ENCODE peak calls at places on chromosomes 13 and 19, in four cellular contexts. One of them, this sample, is unnamed.

GRCh38 chr19:4758082-4758481 is 33.5 kb upstream of the FEM1A start:
- DNase-seq in pancreas: no peak
- DNase-seq in lower leg skin: no peak
- DNase-seq in mammary epithelial cell: no peak
- DNase-seq in this sample: no peak

GRCh38 chr13:48501705-48502104 is 31.2 kb downstream of the RCBTB2 start:
- DNase-seq in pancreas: no peak
- DNase-seq in lower leg skin: no peak
- DNase-seq in mammary epithelial cell: peak
- DNase-seq in this sample: no peak

GRCh38 chr19:10353793-10354391 is 14.5 kb upstream of the ICAM3 start:
- DNase-seq in pancreas: no peak
- DNase-seq in lower leg skin: no peak
- DNase-seq in mammary epithelial cell: no peak
- DNase-seq in this sample: peak

GRCh38 chr19:34969721-34970120 is 5.7 kb upstream of the ZNF792 start:
- DNase-seq in pancreas: no peak
- DNase-seq in lower leg skin: peak
- DNase-seq in mammary epithelial cell: no peak
- DNase-seq in this sample: no peak

GRCh38 chr19:40781140-40781539 is 3.1 kb downstream of the RAB4B start:
- DNase-seq in pancreas: no peak
- DNase-seq in lower leg skin: no peak
- DNase-seq in mammary epithelial cell: no peak
- DNase-seq in this sample: no peak

GRCh38 chr13:36417328-36417727 is 15.0 kb upstream of the CCNA1 start:
- DNase-seq in pancreas: no peak
- DNase-seq in lower leg skin: no peak
- DNase-seq in mammary epithelial cell: no peak
- DNase-seq in this sample: no peak

GRCh38 chr19:10503002-10503789 is at the start of gene KEAP1:
- DNase-seq in pancreas: no peak
- DNase-seq in lower leg skin: peak
- DNase-seq in mammary epithelial cell: no peak
- DNase-seq in this sample: peak

GRCh38 chr19:51735759-51736449 is 12.1 kb upstream of the HAS1 start:
- DNase-seq in pancreas: no peak
- DNase-seq in lower leg skin: no peak
- DNase-seq in mammary epithelial cell: no peak
- DNase-seq in this sample: no peak

GRCh38 chr19:49020342-49020741 is 3.5 kb upstream of the LHB start:
- DNase-seq in pancreas: peak
- DNase-seq in lower leg skin: no peak
- DNase-seq in mammary epithelial cell: no peak
- DNase-seq in this sample: no peak

GRCh38 chr19:1489463-1489971 is 633 bp downstream of the PCSK4 start:
- DNase-seq in pancreas: peak
- DNase-seq in lower leg skin: no peak
- DNase-seq in mammary epithelial cell: no peak
- DNase-seq in this sample: no peak

GRCh38 chr19:44808463-44809371 is at the start of gene BCAM:
- DNase-seq in pancreas: peak
- DNase-seq in lower leg skin: peak
- DNase-seq in mammary epithelial cell: peak
- DNase-seq in this sample: peak

GRCh38 chr19:11814707-11815050 is 606 bp downstream of the ZNF440 start:
- DNase-seq in pancreas: no peak
- DNase-seq in lower leg skin: peak
- DNase-seq in mammary epithelial cell: peak
- DNase-seq in this sample: peak

GRCh38 chr19:5138606-5139594 is 170.0 kb downstream of the KDM4B start:
- DNase-seq in pancreas: no peak
- DNase-seq in lower leg skin: no peak
- DNase-seq in mammary epithelial cell: peak
- DNase-seq in this sample: no peak

GRCh38 chr19:28633223-28634030 is 579.5 kb downstream of the UQCRFS1 start:
- DNase-seq in pancreas: peak
- DNase-seq in lower leg skin: no peak
- DNase-seq in mammary epithelial cell: peak
- DNase-seq in this sample: peak

GRCh38 chr19:29861575-29861974 is 49.8 kb downstream of the CCNE1 start:
- DNase-seq in pancreas: no peak
- DNase-seq in lower leg skin: no peak
- DNase-seq in mammary epithelial cell: no peak
- DNase-seq in this sample: no peak

GRCh38 chr13:33677215-33677614 is 140.7 kb upstream of the RFC3 start:
- DNase-seq in pancreas: no peak
- DNase-seq in lower leg skin: no peak
- DNase-seq in mammary epithelial cell: no peak
- DNase-seq in this sample: no peak

GRCh38 chr13:28268800-28269223 is 130.5 kb downstream of the PAN3 start:
- DNase-seq in pancreas: no peak
- DNase-seq in lower leg skin: no peak
- DNase-seq in mammary epithelial cell: no peak
- DNase-seq in this sample: no peak

GRCh38 chr19:47072323-47072722 is 23.9 kb upstream of the TMEM160 start:
- DNase-seq in pancreas: no peak
- DNase-seq in lower leg skin: no peak
- DNase-seq in mammary epithelial cell: no peak
- DNase-seq in this sample: no peak

GRCh38 chr13:31588331-31588730 is 151.0 kb upstream of the RXFP2 start:
- DNase-seq in pancreas: no peak
- DNase-seq in lower leg skin: no peak
- DNase-seq in mammary epithelial cell: no peak
- DNase-seq in this sample: peak

GRCh38 chr13:113322890-113323651 is 26.0 kb downstream of the LAMP1 start:
- DNase-seq in pancreas: no peak
- DNase-seq in lower leg skin: no peak
- DNase-seq in mammary epithelial cell: no peak
- DNase-seq in this sample: no peak

GRCh38 chr13:109577191-109577700 is 209.1 kb downstream of the IRS2 start:
- DNase-seq in pancreas: no peak
- DNase-seq in lower leg skin: no peak
- DNase-seq in mammary epithelial cell: no peak
- DNase-seq in this sample: no peak

GRCh38 chr13:35484384-35484783 is 7.9 kb upstream of the MAB21L1 start:
- DNase-seq in pancreas: no peak
- DNase-seq in lower leg skin: no peak
- DNase-seq in mammary epithelial cell: no peak
- DNase-seq in this sample: no peak

GRCh38 chr19:52691737-52692136 is 43.1 kb downstream of the ZNF611 start:
- DNase-seq in pancreas: no peak
- DNase-seq in lower leg skin: no peak
- DNase-seq in mammary epithelial cell: no peak
- DNase-seq in this sample: no peak

GRCh38 chr13:99916366-99917103 is 55.0 kb downstream of the ZIC5 start:
- DNase-seq in pancreas: peak
- DNase-seq in lower leg skin: no peak
- DNase-seq in mammary epithelial cell: peak
- DNase-seq in this sample: peak

GRCh38 chr13:100314132-100314910 is 225.4 kb downstream of the PCCA start:
- DNase-seq in pancreas: no peak
- DNase-seq in lower leg skin: no peak
- DNase-seq in mammary epithelial cell: peak
- DNase-seq in this sample: no peak

GRCh38 chr13:64937302-64937701 is 2292.8 kb downstream of the PCDH9 start:
- DNase-seq in pancreas: no peak
- DNase-seq in lower leg skin: no peak
- DNase-seq in mammary epithelial cell: no peak
- DNase-seq in this sample: no peak

GRCh38 chr13:114161644-114162532 is 17.2 kb upstream of the CFAP97D2 start:
- DNase-seq in pancreas: no peak
- DNase-seq in lower leg skin: peak
- DNase-seq in mammary epithelial cell: no peak
- DNase-seq in this sample: no peak

DNA sequence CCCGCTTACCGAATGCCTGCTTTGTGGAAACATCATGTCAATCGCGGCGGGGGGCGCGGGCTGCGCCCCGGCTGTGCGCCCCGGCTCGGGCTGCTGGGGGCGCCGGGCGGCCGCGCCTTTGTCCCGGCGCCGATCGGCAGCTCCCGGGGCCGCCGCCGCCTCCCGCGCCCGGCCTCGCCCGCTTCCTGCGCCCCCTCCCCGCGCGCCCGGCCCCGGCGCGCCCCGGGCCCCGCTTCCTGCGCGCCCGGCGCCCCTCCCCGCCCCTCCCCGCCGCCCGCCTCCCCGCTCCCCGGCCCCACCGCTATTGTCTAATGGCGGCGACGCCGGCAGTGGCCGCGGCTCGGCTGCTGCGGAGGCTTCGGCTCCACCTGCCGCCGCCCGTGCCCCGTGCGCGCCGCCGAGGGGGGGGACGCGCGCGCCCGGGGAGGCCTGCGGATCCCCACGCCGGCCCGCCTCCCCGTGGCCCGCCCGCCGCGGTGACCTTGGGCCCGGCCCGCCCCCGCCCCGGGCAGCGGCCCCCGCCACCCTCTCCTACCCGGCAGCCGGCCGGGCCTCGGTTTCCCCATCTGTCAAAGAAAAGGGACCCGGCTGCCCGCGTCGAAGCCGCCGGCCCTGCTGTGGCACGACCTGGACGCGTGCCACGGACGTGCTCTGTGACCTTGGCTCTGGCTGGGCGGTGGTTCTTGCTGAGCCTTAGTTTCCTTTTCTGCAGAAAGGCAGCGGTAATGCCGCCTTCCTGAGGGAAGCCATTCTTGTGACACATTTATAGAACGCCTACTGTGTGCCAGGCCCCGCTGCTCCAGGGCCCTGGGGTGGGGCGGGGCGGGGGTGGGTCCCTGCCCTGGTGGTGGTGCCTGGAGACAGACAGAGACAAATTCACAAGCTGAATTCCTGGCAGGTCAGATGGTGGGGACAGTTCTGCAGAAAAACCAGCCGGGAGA is at the start of gene TLE5:
- DNase-seq in pancreas: peak
- DNase-seq in lower leg skin: peak
- DNase-seq in mammary epithelial cell: no peak
- DNase-seq in this sample: peak
- TF ChIP-seq CTCF in pancreas: no peak
- TF ChIP-seq CTCF in lower leg skin: no peak
- TF ChIP-seq CTCF in mammary epithelial cell: no peak
- TF ChIP-seq CTCF in this sample: no peak

GRCh38 chr13:73222627-73223026 is 163.8 kb downstream of the KLF5 start:
- DNase-seq in pancreas: no peak
- DNase-seq in lower leg skin: no peak
- DNase-seq in mammary epithelial cell: no peak
- DNase-seq in this sample: no peak
- TF ChIP-seq CTCF in pancreas: no peak
- TF ChIP-seq CTCF in lower leg skin: no peak
- TF ChIP-seq CTCF in mammary epithelial cell: no peak
- TF ChIP-seq CTCF in this sample: no peak

GRCh38 chr19:6733338-6734095 is 3.9 kb downstream of the GPR108 start:
- DNase-seq in pancreas: no peak
- DNase-seq in lower leg skin: no peak
- DNase-seq in mammary epithelial cell: no peak
- DNase-seq in this sample: no peak
- TF ChIP-seq CTCF in pancreas: no peak
- TF ChIP-seq CTCF in lower leg skin: no peak
- TF ChIP-seq CTCF in mammary epithelial cell: no peak
- TF ChIP-seq CTCF in this sample: no peak

GRCh38 chr13:22569830-22570229 is 610.9 kb upstream of the SGCG start:
- DNase-seq in pancreas: no peak
- DNase-seq in lower leg skin: no peak
- DNase-seq in mammary epithelial cell: no peak
- DNase-seq in this sample: no peak
- TF ChIP-seq CTCF in pancreas: no peak
- TF ChIP-seq CTCF in lower leg skin: no peak
- TF ChIP-seq CTCF in mammary epithelial cell: no peak
- TF ChIP-seq CTCF in this sample: no peak

GRCh38 chr13:50267917-50268316 is 252.7 kb downstream of the KCNRG start:
- DNase-seq in pancreas: peak
- DNase-seq in lower leg skin: no peak
- DNase-seq in mammary epithelial cell: no peak
- DNase-seq in this sample: peak

GRCh38 chr13:50274181-50274580 is 258.9 kb downstream of the KCNRG start:
- DNase-seq in pancreas: no peak
- DNase-seq in lower leg skin: no peak
- DNase-seq in mammary epithelial cell: no peak
- DNase-seq in this sample: no peak

DNA sequence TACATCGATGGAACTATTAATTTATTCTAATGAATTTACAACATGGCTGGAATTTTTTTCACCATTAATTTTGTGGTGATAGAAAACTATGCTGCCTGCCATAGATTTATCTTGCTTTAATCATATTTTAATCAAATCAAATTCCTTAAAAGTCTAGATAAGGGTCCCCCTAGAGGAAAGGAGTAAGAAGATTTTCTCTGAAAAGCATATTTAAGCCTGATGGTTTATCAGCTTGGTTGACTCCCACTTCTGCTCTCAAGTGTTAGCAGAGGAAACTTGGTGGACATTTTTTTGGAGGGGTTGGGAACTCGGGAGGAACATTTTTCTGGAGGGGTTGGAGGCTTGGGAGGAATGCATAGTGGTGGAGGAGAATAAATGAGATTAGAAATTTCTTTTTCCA is 253.3 kb downstream of the KCNRG start:
- DNase-seq in pancreas: no peak
- DNase-seq in lower leg skin: no peak
- DNase-seq in mammary epithelial cell: no peak
- DNase-seq in this sample: no peak
- TF ChIP-seq CTCF in pancreas: no peak
- TF ChIP-seq CTCF in lower leg skin: no peak
- TF ChIP-seq CTCF in mammary epithelial cell: no peak
- TF ChIP-seq CTCF in this sample: no peak

GRCh38 chr13:22505489-22505888 is 675.3 kb upstream of the SGCG start:
- DNase-seq in pancreas: no peak
- DNase-seq in lower leg skin: no peak
- DNase-seq in mammary epithelial cell: no peak
- DNase-seq in this sample: no peak

GRCh38 chr13:22506286-22506685 is 674.5 kb upstream of the SGCG start:
- DNase-seq in pancreas: no peak
- DNase-seq in lower leg skin: no peak
- DNase-seq in mammary epithelial cell: no peak
- DNase-seq in this sample: no peak
- TF ChIP-seq CTCF in pancreas: no peak
- TF ChIP-seq CTCF in lower leg skin: no peak
- TF ChIP-seq CTCF in mammary epithelial cell: no peak
- TF ChIP-seq CTCF in this sample: no peak

This sample was measured in Calu3.